ENCODE peak calls at places on chromosomes 4 and X, in seven cellular contexts. R, K, B, D, Z, E and C are unnamed samples. For H3K36me3, the result is how much of the 10 kb centered on the place peaks cover.

GRCh38 chr4:150007512-150007911 is 70.7 kb upstream of the DCLK2 start:
- DNase-seq in K (no peak), D (peak), Z (no peak), E (no peak), B (no peak), R (no peak), C (no peak)

GRCh38 chr4:177052211-177052725 is 257.4 kb upstream of the NEIL3 start:
- DNase-seq in R (no peak), E (no peak), K (no peak), Z (no peak), D (no peak), B (no peak), C (no peak)

GRCh38 chr4:136355970-136356369 is 1176.3 kb downstream of the PCDH18 start:
- DNase-seq in K (no peak), R (no peak), B (no peak), D (no peak), E (no peak), Z (no peak), C (no peak)

GRCh38 chrX:44428989-44429627 is 85.6 kb upstream of the EFHC2 start:
- DNase-seq in E (no peak), R (no peak), B (no peak), K (no peak), Z (no peak), D (no peak), C (no peak)

GRCh38 chrX:136209016-136209738 is 42.0 kb downstream of the MAP7D3 start:
- DNase-seq in R (peak), B (no peak), E (peak), K (peak), D (peak), Z (peak), C (peak)

GRCh38 chrX:109281478-109282275 is 200.2 kb downstream of the GUCY2F start:
- DNase-seq in Z (no peak), R (no peak), D (no peak), B (no peak), K (no peak), E (no peak), C (peak)

GRCh38 chrX:13899607-13900006 is 82.7 kb upstream of the GPM6B start:
- DNase-seq in E (no peak), Z (no peak), B (no peak), D (peak), R (no peak), K (peak), C (peak)

GRCh38 chr4:138182838-138183426 is 59.2 kb downstream of the SLC7A11 start:
- DNase-seq in R (no peak), D (peak), Z (no peak), E (no peak), B (no peak), K (no peak), C (peak)

GRCh38 chr4:5863461-5864113 is 29.3 kb downstream of the CRMP1 start:
- DNase-seq in B (no peak), Z (no peak), K (no peak), D (peak), E (no peak), R (no peak), C (no peak)

GRCh38 chr4:80259012-80259411 is 7.5 kb upstream of the FGF5 start:
- DNase-seq in B (no peak), E (no peak), Z (no peak), K (no peak), R (no peak), D (no peak), C (no peak)

GRCh38 chr4:48108309-48109073 is 25.6 kb downstream of the TXK start:
- DNase-seq in E (no peak), R (no peak), Z (no peak), D (no peak), K (no peak), B (no peak), C (no peak)

GRCh38 chr4:48110452-48110978 is 23.5 kb downstream of the TXK start:
- DNase-seq in R (no peak), K (no peak), B (no peak), D (no peak), E (no peak), Z (no peak), C (no peak)

GRCh38 chr4:48112017-48112667 is 21.9 kb downstream of the TXK start:
- DNase-seq in Z (no peak), D (peak), B (no peak), K (no peak), E (no peak), R (no peak), C (no peak)

GRCh38 chr4:48105230-48105629 is 28.8 kb downstream of the TXK start:
- DNase-seq in E (no peak), K (no peak), B (no peak), D (no peak), R (no peak), Z (no peak), C (no peak)

DNA sequence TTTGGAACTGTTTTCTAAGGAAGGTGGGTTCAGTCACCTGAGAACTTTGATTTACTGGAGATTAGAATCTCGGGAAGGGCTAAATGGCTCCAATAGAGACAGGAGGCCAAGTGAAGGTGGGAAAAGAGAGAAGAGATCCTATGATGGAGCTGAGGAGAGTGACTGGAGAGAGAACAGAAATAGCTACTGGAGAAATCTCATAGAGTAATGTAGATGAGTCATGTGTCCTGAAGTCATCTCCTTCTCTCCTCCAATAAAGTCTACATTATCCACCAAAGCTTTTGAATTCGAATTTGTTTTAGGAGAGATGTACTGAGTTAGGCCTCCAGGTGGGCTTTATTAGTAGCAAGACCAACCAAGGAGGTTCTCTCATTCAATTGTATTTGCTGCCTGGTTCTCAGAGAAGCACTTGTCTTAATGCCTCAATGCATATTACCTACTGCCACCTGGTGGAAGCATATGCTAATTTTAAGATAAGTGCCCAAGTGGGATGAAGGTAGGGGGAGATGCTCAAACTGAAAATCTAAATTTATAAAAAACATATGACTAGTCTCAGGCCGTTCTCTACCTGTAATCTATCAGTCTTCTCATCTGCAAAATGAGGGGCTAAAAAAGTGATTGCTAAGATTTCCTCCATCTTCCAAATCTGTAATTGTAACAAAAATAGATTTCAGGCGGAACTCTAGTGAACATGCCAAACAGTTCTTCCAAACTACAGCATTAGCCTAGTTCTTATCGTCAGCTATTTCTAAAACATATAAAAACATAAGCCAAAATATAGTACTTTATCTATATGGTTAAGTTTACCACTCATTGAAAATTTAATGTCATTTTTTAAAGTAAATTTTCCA is 24.4 kb downstream of the TXK start:
- DNase-seq in D (peak), K (no peak), Z (peak), R (no peak), E (no peak), B (no peak), C (no peak)
- H3K36me3 ChIP-seq in D (under half), K (under half), Z (under half), R (under half), E (under half), B (under half), C (under half)

GRCh38 chr4:52715255-52715897 is 35.8 kb downstream of the ERVMER34-1 start:
- DNase-seq in R (no peak), D (no peak), Z (no peak), B (no peak), E (no peak), K (no peak), C (no peak)

GRCh38 chr4:52718123-52718522 is 33.1 kb downstream of the ERVMER34-1 start:
- DNase-seq in K (no peak), R (no peak), Z (no peak), D (peak), E (no peak), B (no peak), C (no peak)

GRCh38 chr4:52714597-52715254 is 36.5 kb downstream of the ERVMER34-1 start:
- DNase-seq in B (no peak), D (no peak), Z (no peak), E (no peak), R (no peak), K (no peak), C (no peak)

GRCh38 chr4:52715914-52716313 is 35.3 kb downstream of the ERVMER34-1 start:
- DNase-seq in R (no peak), D (no peak), Z (no peak), B (no peak), K (no peak), E (no peak), C (no peak)

DNA sequence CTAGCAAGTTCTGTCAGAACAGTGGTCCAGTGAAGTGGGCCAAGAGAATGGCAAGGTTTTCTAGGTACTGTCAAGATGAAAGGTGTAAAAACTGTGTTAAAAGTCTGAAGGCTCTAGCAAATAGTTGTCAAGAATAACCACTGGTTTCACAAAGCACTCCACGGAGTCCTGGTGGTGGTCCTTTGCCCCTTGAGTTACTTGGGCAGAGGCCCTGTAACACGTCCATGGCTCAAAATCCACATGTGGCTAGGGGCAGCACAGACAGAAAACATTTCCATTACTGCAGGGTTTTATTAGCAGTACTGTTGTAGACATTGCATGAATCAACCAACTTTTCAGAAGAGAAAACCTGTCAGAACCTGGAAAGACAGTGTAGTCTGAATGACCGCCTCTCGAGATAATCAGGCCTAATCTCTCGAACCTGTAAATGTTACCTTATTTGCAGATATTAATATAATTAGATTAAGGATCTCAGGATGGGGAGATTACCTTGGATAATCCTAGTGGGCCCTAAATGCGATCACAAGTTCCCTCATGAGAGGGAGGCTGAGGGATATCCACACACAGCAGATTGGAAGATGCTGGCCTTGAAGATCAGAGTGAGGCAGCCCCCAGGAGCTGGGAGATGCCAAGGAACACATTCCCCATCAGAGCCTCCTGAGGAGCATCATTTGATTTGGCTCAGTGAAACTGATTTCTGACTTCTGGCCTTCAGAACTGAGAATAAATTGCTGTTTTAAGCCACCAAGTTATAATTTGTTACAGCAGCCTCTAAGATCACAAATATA is 34.7 kb downstream of the ERVMER34-1 start:
- DNase-seq in E (no peak), R (no peak), K (no peak), B (no peak), D (no peak), Z (no peak), C (no peak)
- H3K36me3 ChIP-seq in E (under half), R (under half), K (under half), B (under half), D (under half), Z (under half), C (under half)

DNA sequence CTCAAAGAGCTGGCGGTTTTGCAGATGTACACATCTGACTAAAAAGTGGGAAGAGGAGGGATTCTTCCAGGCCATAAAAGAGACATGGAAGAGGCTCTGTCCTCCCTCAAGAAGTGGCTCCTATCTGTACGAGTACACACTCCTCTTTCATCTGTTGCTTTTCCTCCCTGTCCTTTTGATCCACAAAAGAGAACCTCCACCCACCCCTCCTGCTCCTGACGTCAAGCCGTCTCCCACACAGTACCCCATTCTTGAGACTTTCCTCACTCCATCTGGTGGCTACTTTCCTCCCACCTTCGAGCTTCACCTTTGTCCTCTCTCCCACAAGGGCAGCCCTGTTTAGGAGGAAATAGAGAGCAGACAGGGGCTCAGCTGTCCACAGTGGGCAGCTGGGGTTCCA is 92.7 kb downstream of the RASL11B start:
- DNase-seq in B (no peak), K (no peak), E (no peak), Z (no peak), D (peak), R (no peak), C (no peak)
- H3K36me3 ChIP-seq in B (under half), K (under half), E (under half), Z (under half), D (under half), R (under half), C (under half)

DNA sequence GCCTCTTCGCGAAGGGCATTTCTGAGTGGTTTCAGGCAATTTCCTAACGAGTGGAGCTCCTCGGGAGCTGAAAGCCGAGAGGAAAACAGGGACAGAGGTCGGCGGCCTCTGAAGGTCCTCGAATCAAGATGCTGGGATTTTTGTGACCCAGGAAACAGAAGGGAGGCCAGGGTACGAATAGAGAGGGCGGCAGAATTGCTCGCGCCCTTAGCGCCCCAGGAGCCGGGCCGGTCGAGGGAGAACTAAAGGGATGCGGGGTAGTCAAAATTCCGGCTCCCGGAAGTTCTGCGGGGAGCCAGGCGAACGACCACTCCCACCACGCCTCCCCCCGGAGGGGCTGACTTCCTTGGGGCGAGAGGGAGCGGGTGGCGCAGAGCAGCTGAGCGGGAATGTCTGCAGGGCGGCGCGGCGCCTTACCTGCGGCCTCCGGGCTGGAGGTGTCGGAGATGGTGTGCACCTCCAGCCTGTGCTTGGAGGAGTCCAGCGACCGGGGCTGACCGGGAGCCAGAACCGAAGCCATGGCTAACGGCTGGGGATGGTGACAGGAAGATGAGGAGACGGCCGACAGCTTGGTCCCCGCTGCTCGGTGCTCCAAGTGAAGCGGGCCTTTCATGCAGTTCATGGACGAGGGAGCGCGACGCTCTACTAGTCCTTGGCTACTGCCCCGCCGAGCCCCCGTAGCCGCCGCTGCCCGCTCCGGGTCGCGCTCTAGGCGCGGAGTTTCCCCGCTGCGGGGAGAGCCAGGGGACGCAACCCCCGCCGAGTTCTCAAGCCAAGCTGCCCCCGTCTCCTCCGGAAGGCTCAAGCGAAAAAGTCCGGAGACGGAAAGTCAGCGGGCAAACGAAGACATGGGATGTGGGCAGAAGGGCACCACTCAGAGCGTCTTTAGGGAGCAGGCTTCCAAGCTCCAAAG is 782 bp downstream of the PITX2 start:
- DNase-seq in E (no peak), B (no peak), R (no peak), D (no peak), Z (no peak), K (no peak), C (no peak)
- H3K36me3 ChIP-seq in E (under half), B (under half), R (under half), D (under half), Z (under half), K (under half), C (under half)

GRCh38 chr4:8410066-8410600 is 30.4 kb downstream of the ACOX3 start:
- DNase-seq in E (no peak), Z (no peak), B (no peak), K (no peak), D (no peak), R (no peak), C (no peak)
- H3K36me3 ChIP-seq in E (half or more), Z (under half), B (half or more), K (under half), D (under half), R (half or more), C (under half)

DNA sequence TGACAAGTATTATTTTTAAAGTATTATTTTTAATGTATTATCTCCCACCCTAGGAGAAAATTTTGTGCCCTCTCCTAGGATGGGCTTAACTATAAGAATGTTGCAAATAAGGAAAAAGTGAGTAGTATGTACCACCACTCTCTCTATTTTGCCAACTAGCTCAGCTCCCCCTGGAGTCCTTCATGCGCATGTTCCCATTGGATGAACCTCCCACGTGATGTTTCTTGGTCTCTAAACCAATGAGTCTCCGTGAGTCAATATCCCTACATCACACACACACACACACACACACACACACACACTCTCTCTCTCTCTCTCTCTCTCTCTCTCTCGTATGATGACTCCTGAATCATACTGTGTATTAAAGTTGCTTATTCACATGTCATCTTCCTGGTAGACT is 129.7 kb upstream of the ZFP42 start:
- DNase-seq in Z (no peak), K (no peak), D (no peak), B (no peak), R (no peak), E (no peak), C (no peak)
- H3K36me3 ChIP-seq in Z (under half), K (under half), D (under half), B (under half), R (under half), E (under half), C (under half)

DNA sequence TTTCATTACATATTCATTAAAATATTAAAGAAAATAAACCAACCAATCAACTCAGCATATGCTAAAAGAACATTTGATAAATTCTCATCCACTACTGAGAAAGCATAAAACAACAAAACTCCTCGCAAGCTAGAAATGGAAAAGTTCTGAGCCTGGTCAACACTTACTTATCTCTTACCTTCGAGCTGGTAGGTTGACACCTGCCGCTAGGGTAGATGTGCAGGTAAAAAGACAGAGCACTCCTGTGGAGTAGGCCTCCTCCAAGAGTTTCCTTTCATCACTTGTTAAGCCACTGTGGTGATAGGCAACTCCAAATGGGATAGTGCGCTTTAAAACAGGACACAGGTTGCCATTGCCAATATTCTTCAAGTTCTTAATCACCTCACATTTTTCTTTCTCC is 18.9 kb downstream of the HELQ start:
- DNase-seq in B (no peak), D (no peak), K (no peak), E (no peak), Z (no peak), R (no peak), C (no peak)
- H3K36me3 ChIP-seq in B (half or more), D (under half), K (half or more), E (half or more), Z (under half), R (half or more), C (under half)

DNA sequence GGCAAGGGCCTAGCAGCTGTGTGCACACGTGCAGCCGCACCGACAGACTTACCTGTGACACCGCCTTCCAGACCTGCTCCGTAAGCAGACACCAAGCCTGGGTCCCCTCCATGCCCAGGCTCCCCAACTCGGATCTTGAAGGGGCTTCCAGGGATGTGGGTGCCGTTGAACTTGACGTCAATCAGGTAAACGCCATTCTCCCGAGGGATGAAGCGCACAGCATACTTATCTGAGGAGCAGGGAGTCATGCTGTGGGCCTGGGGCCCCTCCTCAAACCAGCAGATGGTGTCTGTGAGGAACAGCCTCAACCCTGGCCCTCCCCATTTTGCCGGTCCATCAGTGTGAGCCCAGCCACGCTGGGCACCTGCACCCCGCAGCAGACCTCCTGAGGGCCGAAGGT is 24.5 kb downstream of the FLNA start:
- DNase-seq in D (no peak), K (no peak), Z (no peak), B (peak), R (no peak), E (no peak), C (no peak)
- H3K36me3 ChIP-seq in D (half or more), K (half or more), Z (under half), B (half or more), R (half or more), E (half or more), C (under half)